ENCODE peak calls at places on chromosomes 2 and 18, in five cellular contexts. Q is iris pigment epithelial cell; D is activated T-cell treated with anti-CD3 and anti-CD28 coated beads, Interleukin-2, amount 50 U/mL, for 72 hours; I is fibroblast of lung; C is HTR-8/SVneo. V is an unnamed sample.

GRCh38 chr2:108266218-108266617 is 22.5 kb upstream of the SULT1C2 start:
- DNase-seq in Q (no peak), D (no peak), I (no peak), C (no peak), V (no peak)

GRCh38 chr2:160388464-160389263 is 104.9 kb downstream of the RBMS1 start:
- DNase-seq in Q (no peak), D (peak; percentile 56), I (no peak), C (no peak), V (no peak)

GRCh38 chr2:209368406-209368805 is 55.4 kb upstream of the MAP2 start:
- DNase-seq in Q (no peak), D (no peak), I (peak; percentile 77), C (peak; percentile 9), V (no peak)

GRCh38 chr18:78871631-78872030 is 108.0 kb upstream of the SALL3 start:
- DNase-seq in Q (no peak), D (no peak), I (no peak), C (no peak), V (no peak)

GRCh38 chr2:25372405-25373268 is 30.9 kb upstream of the DNMT3A start:
- DNase-seq in Q (no peak), D (no peak), I (no peak), C (no peak), V (no peak)

GRCh38 chr2:1766400-1766799 is 22.1 kb upstream of the PXDN start:
- DNase-seq in Q (no peak), D (no peak), I (no peak), C (no peak), V (no peak)

GRCh38 chr18:57352271-57352701 is at the start of gene ST8SIA3:
- DNase-seq in Q (no peak), D (no peak), I (no peak), C (no peak), V (no peak)

GRCh38 chr2:12051831-12052230 is 305.4 kb downstream of the LPIN1 start:
- DNase-seq in Q (peak; percentile 81), D (no peak), I (peak; percentile 72), C (no peak), V (peak; percentile 47)

GRCh38 chr2:156673271-156673615 is 237.1 kb downstream of the GPD2 start:
- DNase-seq in Q (no peak), D (no peak), I (no peak), C (no peak), V (no peak)

GRCh38 chr18:31451625-31452024 is 4.1 kb downstream of the DSG3 start:
- DNase-seq in Q (no peak), D (no peak), I (no peak), C (no peak), V (no peak)

GRCh38 chr2:63875143-63875542 is 33.4 kb downstream of the UGP2 start:
- DNase-seq in Q (no peak), D (no peak), I (peak; percentile 47), C (no peak), V (no peak)

GRCh38 chr2:3449936-3450335 is 69.4 kb downstream of the ADI1 start:
- DNase-seq in Q (no peak), D (no peak), I (no peak), C (no peak), V (no peak)

GRCh38 chr2:231118122-231118942 is 6.5 kb downstream of the HTR2B start:
- DNase-seq in Q (no peak), D (no peak), I (no peak), C (no peak), V (no peak)

GRCh38 chr18:1438458-1438910 is 533.8 kb downstream of the ADCYAP1 start:
- DNase-seq in Q (no peak), D (no peak), I (no peak), C (peak; percentile 3), V (peak; percentile 1)

GRCh38 chr2:218605438-218605837 is 2.3 kb upstream of the PLCD4 start:
- DNase-seq in Q (peak; percentile 61), D (no peak), I (peak; percentile 47), C (no peak), V (peak; percentile 43)

GRCh38 chr2:163692611-163693482 is 43.0 kb downstream of the FIGN start:
- DNase-seq in Q (peak; percentile 55), D (no peak), I (peak; percentile 36), C (no peak), V (no peak)

GRCh38 chr2:232030229-232030628 is 68.7 kb downstream of the DIS3L2 start:
- DNase-seq in Q (no peak), D (no peak), I (no peak), C (no peak), V (no peak)

GRCh38 chr2:170715062-170715931 is at the start of gene SP5:
- DNase-seq in Q (peak; percentile 65), D (peak; percentile 30), I (peak; percentile 57), C (peak; percentile 35), V (peak; percentile 34)

GRCh38 chr18:70411307-70411706 is 122.5 kb downstream of the SOCS6 start:
- DNase-seq in Q (no peak), D (no peak), I (no peak), C (no peak), V (no peak)

GRCh38 chr2:174112073-174112472 is 136.3 kb downstream of the OLA1 start:
- DNase-seq in Q (no peak), D (no peak), I (no peak), C (no peak), V (no peak)

GRCh38 chr2:200399636-200400035 is 93.1 kb downstream of the SPATS2L start:
- DNase-seq in Q (no peak), D (no peak), I (no peak), C (no peak), V (no peak)

GRCh38 chr2:23624378-23624777 is 239.4 kb downstream of the KLHL29 start:
- DNase-seq in Q (peak; percentile 15), D (peak; percentile 11), I (no peak), C (no peak), V (no peak)

GRCh38 chr18:77550625-77551024 is 301.0 kb downstream of the GALR1 start:
- DNase-seq in Q (no peak), D (no peak), I (no peak), C (no peak), V (no peak)

GRCh38 chr2:111618577-111618930 is 265.4 kb downstream of the ANAPC1 start:
- DNase-seq in Q (no peak), D (no peak), I (peak; percentile 13), C (no peak), V (peak; percentile 89)

GRCh38 chr2:27628767-27629709 is at the start of the genes CCDC121 and GPN1:
- DNase-seq in Q (peak; percentile 96), D (peak; percentile 97), I (peak; percentile 95), C (peak; percentile 94), V (peak; percentile 96)

GRCh38 chr18:2883137-2883671 is 36.4 kb downstream of the EMILIN2 start:
- DNase-seq in Q (no peak), D (peak; percentile 51), I (no peak), C (no peak), V (no peak)

GRCh38 chr2:170530284-170530745 is 184.8 kb upstream of the SP5 start:
- DNase-seq in Q (peak; percentile 89), D (no peak), I (peak; percentile 74), C (peak; percentile 34), V (peak; percentile 78)

GRCh38 chr2:174645316-174645715 is 47.7 kb upstream of the WIPF1 start:
- DNase-seq in Q (no peak), D (no peak), I (no peak), C (no peak), V (no peak)

GRCh38 chr2:168490015-168490874 is 34.2 kb downstream of the CERS6 start:
- DNase-seq in Q (peak; percentile 80), D (peak; percentile 75), I (peak; percentile 66), C (no peak), V (peak; percentile 35)

GRCh38 chr2:204010611-204011560 is 74.3 kb downstream of the ICOS start:
- DNase-seq in Q (peak; percentile 2), D (no peak), I (no peak), C (no peak), V (peak; percentile 23)

GRCh38 chr2:235533616-235534385 is 40.0 kb downstream of the AGAP1 start:
- DNase-seq in Q (no peak), D (no peak), I (no peak), C (no peak), V (no peak)

GRCh38 chr2:226578879-226579278 is 220.7 kb downstream of the IRS1 start:
- DNase-seq in Q (peak; percentile 87), D (no peak), I (peak; percentile 72), C (peak; percentile 41), V (no peak)

GRCh38 chr2:98800330-98801064 is 69.6 kb upstream of the MGAT4A start:
- DNase-seq in Q (no peak), D (no peak), I (no peak), C (no peak), V (no peak)

GRCh38 chr2:8268172-8268783 is 413.6 kb upstream of the ID2 start:
- DNase-seq in Q (no peak), D (no peak), I (peak; percentile 57), C (no peak), V (peak; percentile 25)